ENCODE peak calls at places on chromosomes 4 and X, in ten cellular contexts. Y is adipocyte; K is suprapubic skin; B is mesendoderm; C is cardiac muscle cell; G is upper lobe of right lung; U is CD4-positive, alpha-beta memory T cell; S is colonic mucosa; T is kidney; X is OCI-LY7. J is an unnamed sample.
A peak's percentile ranks its signal among the peaks of the same experiment; 100 is the strongest.

GRCh38 chr4:180827193-180827592 is 1416.0 kb upstream of the TENM3 start:
- DNase-seq in Y (peak; percentile 55), K (no peak), B (peak; percentile 70), C (peak; percentile 28), G (no peak), U (no peak), S (no peak), T (no peak), X (no peak), J (no peak)

GRCh38 chr4:145779319-145779801 is 99.4 kb downstream of the C4orf51 start:
- DNase-seq in Y (no peak), K (no peak), B (peak; percentile 89), C (no peak), G (no peak), U (no peak), S (no peak), T (no peak), X (no peak), J (no peak)

GRCh38 chr4:105139646-105140045 is 7.0 kb upstream of the TET2 start:
- DNase-seq in Y (peak; percentile 85), K (no peak), B (no peak), C (peak; percentile 44), G (no peak), U (no peak), S (no peak), T (no peak), X (no peak), J (no peak)

GRCh38 chr4:62408467-62408866 is 1208.3 kb downstream of the ADGRL3 start:
- DNase-seq in Y (peak; percentile 38), K (no peak), B (no peak), C (no peak), G (no peak), U (no peak), S (no peak), T (no peak), X (no peak), J (no peak)

GRCh38 chr4:54509057-54509456 is 148.7 kb upstream of the KIT start:
- DNase-seq in Y (no peak), K (no peak), B (no peak), C (no peak), G (no peak), U (no peak), S (no peak), T (no peak), X (no peak), J (no peak)

GRCh38 chr4:10371869-10372471 is 85.3 kb downstream of the ZNF518B start:
- DNase-seq in Y (peak; percentile 1), K (no peak), B (peak; percentile 7), C (peak; percentile 79), G (no peak), U (no peak), S (no peak), T (no peak), X (no peak), J (no peak)

GRCh38 chrX:106177106-106177981 is 9.2 kb downstream of the PWWP3B start:
- DNase-seq in Y (no peak), K (no peak), B (peak; percentile 83), C (peak; percentile 87), G (peak; percentile 60), U (no peak), S (no peak), T (no peak), X (no peak), J (peak; percentile 35)

GRCh38 chrX:20718592-20718991 is 451.9 kb upstream of the RPS6KA3 start:
- DNase-seq in Y (no peak), K (no peak), B (no peak), C (no peak), G (no peak), U (no peak), S (no peak), T (no peak), X (no peak), J (no peak)

GRCh38 chr4:83922419-83922818 is 386.5 kb downstream of the GPAT3 start:
- DNase-seq in Y (no peak), K (no peak), B (no peak), C (no peak), G (no peak), U (no peak), S (no peak), T (no peak), X (no peak), J (no peak)

GRCh38 chrX:119942831-119943184 is 743 bp downstream of the NKAP start:
- DNase-seq in Y (peak; percentile 42), K (no peak), B (no peak), C (peak; percentile 0), G (no peak), U (no peak), S (no peak), T (no peak), X (peak; percentile 13), J (no peak)

GRCh38 chrX:22135994-22136684 is 104.0 kb downstream of the PHEX start:
- DNase-seq in Y (peak; percentile 72), K (no peak), B (peak; percentile 37), C (peak; percentile 59), G (no peak), U (no peak), S (no peak), T (no peak), X (peak; percentile 40), J (no peak)

GRCh38 chr4:184313710-184314659 is 96.3 kb upstream of the ENPP6 start:
- DNase-seq in Y (no peak), K (no peak), B (no peak), C (no peak), G (no peak), U (no peak), S (peak; percentile 17), T (no peak), X (peak; percentile 84), J (no peak)

GRCh38 chr4:96649536-96649935 is 809.6 kb downstream of the PDHA2 start:
- DNase-seq in Y (no peak), K (no peak), B (no peak), C (peak; percentile 29), G (no peak), U (no peak), S (no peak), T (no peak), X (no peak), J (no peak)

GRCh38 chrX:97330150-97330549 is 446.4 kb downstream of the RPA4 start:
- DNase-seq in Y (no peak), K (no peak), B (no peak), C (no peak), G (no peak), U (no peak), S (no peak), T (no peak), X (no peak), J (no peak)

GRCh38 chrX:109281478-109282275 is 200.2 kb downstream of the GUCY2F start:
- DNase-seq in Y (no peak), K (no peak), B (peak; percentile 65), C (peak; percentile 90), G (no peak), U (no peak), S (no peak), T (no peak), X (no peak), J (no peak)

GRCh38 chr4:108795733-108796132 is 32.9 kb upstream of the ETNPPL start:
- DNase-seq in Y (no peak), K (no peak), B (no peak), C (no peak), G (no peak), U (no peak), S (no peak), T (no peak), X (no peak), J (no peak)
- H3K4me1 ChIP-seq in Y (peaks cover 24% of the 10 kb centered on the region), K (no peaks in the 10 kb centered on the region), B (no peaks in the 10 kb centered on the region), C (no peaks in the 10 kb centered on the region), G (no peaks in the 10 kb centered on the region), U (no peaks in the 10 kb centered on the region), S (no peaks in the 10 kb centered on the region), T (peaks cover 8% of the 10 kb centered on the region), X (no peaks in the 10 kb centered on the region), J (no peaks in the 10 kb centered on the region)

DNA sequence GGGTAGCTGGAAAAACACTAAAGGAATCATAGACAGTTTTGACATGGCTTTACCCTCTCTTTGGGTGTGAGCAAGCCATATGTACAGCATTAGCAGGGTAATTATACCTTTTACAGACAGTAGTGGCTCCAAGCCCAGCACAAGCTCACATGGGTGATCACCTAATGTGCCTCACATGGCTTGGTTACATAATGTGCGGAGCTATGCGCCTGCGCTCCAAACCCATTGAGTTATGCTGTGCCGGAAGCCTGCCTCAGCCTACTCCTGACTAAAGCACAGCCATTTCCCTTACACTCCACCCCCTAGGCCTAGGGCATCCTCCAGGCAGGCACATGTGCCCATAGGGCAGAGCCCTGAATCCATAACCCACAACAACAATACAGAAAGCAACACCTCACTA is 6.5 kb upstream of the TSPAN5 start:
- DNase-seq in Y (no peak), K (no peak), B (peak; percentile 49), C (no peak), G (no peak), U (no peak), S (no peak), T (no peak), X (peak; percentile 52), J (no peak)
- H3K4me1 ChIP-seq in Y (peaks cover 4% of the 10 kb centered on the region), K (peaks cover 24% of the 10 kb centered on the region), B (no peaks in the 10 kb centered on the region), C (peaks cover 7% of the 10 kb centered on the region), G (peaks cover 4% of the 10 kb centered on the region), U (peaks cover 51% of the 10 kb centered on the region), S (no peaks in the 10 kb centered on the region), T (no peaks in the 10 kb centered on the region), X (no peaks in the 10 kb centered on the region), J (peaks cover 3% of the 10 kb centered on the region)

DNA sequence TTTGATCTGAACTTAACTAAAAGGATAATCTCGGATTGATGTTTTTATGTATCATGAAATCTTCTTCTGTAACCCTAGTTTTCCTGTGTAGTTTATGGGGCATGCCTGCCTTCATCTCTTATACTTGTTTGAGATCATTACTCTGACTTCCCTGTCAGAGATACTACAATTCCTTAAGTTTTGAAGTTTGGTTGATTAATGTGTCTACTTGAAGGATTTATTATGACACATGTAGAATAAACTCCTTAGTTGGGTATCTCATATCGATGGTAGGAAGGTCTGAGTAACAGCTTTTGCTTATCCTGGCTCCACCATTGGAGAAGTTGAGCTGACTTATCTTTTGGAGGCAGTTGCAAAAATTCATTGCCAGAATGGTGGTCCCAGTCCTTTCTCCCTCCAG is 46.7 kb downstream of the WWC2 start:
- DNase-seq in Y (no peak), K (no peak), B (no peak), C (no peak), G (no peak), U (no peak), S (no peak), T (no peak), X (no peak), J (no peak)
- H3K4me1 ChIP-seq in Y (peaks cover 15% of the 10 kb centered on the region), K (peaks cover 34% of the 10 kb centered on the region), B (peaks cover 3% of the 10 kb centered on the region), C (peaks cover 8% of the 10 kb centered on the region), G (peaks cover 34% of the 10 kb centered on the region), U (no peaks in the 10 kb centered on the region), S (no peaks in the 10 kb centered on the region), T (peaks cover 17% of the 10 kb centered on the region), X (no peaks in the 10 kb centered on the region), J (peaks cover 18% of the 10 kb centered on the region)

GRCh38 chr4:5720157-5720850 is 9.3 kb downstream of the EVC start:
- DNase-seq in Y (no peak), K (no peak), B (no peak), C (no peak), G (no peak), U (no peak), S (no peak), T (no peak), X (no peak), J (no peak)
- H3K4me1 ChIP-seq in Y (peaks cover 12% of the 10 kb centered on the region), K (no peaks in the 10 kb centered on the region), B (no peaks in the 10 kb centered on the region), C (no peaks in the 10 kb centered on the region), G (no peaks in the 10 kb centered on the region), U (no peaks in the 10 kb centered on the region), S (no peaks in the 10 kb centered on the region), T (peaks cover 61% of the 10 kb centered on the region), X (no peaks in the 10 kb centered on the region), J (no peaks in the 10 kb centered on the region)

J was measured in left lung.